ENCODE peak calls at places on chromosomes 1 and 21, in five cellular contexts. X is IMR-90, Y is H9, N is mesendoderm, Z is mesenchymal stem cell. M is an unnamed sample.

GRCh38 chr1:172144445-172145060 is 275.9 kb upstream of the C1orf105 start:
- DNase-seq in N (no peak), X (peak), Y (no peak), Z (peak), M (peak)

GRCh38 chr1:180691322-180691721 is 59.5 kb downstream of the XPR1 start:
- DNase-seq in Z (no peak), Y (no peak), X (peak), N (no peak), M (no peak)

GRCh38 chr1:43980255-43981134 is 1.5 kb downstream of the B4GALT2 start:
- DNase-seq in N (no peak), Y (no peak), Z (peak), X (peak), M (peak)

GRCh38 chr1:88104234-88104633 is 579.8 kb upstream of the PKN2 start:
- DNase-seq in Z (no peak), Y (no peak), N (no peak), X (peak), M (peak)

GRCh38 chr21:28779914-28780313 is 212.8 kb downstream of the LTN1 start:
- DNase-seq in Z (no peak), N (no peak), X (no peak), Y (no peak), M (no peak)

GRCh38 chr1:91924146-91924545 is 25.1 kb upstream of the BRDT start:
- DNase-seq in N (no peak), X (peak), Z (peak), Y (no peak), M (no peak)

GRCh38 chr1:162535501-162535900 is 26.0 kb upstream of the UAP1 start:
- DNase-seq in N (no peak), Z (no peak), Y (no peak), X (peak), M (no peak)

GRCh38 chr1:39132505-39133339 is 71.8 kb upstream of the MACF1 start:
- DNase-seq in Y (peak), Z (peak), X (peak), N (peak), M (peak)

GRCh38 chr1:41622402-41622801 is 137.9 kb upstream of the EDN2 start:
- DNase-seq in Z (peak), N (no peak), X (peak), Y (no peak), M (peak)

GRCh38 chr1:108100148-108100547 is 100.0 kb downstream of the SLC25A24 start:
- DNase-seq in N (no peak), X (no peak), Y (no peak), Z (no peak), M (no peak)

GRCh38 chr1:116755036-116755435 is 806 bp downstream of the CD2 start:
- DNase-seq in N (no peak), Y (no peak), Z (no peak), X (no peak), M (no peak)

GRCh38 chr1:232422901-232423300 is 207.0 kb downstream of the SIPA1L2 start:
- DNase-seq in N (no peak), X (peak), Y (no peak), Z (peak), M (peak)

GRCh38 chr1:115302390-115302961 is 35.6 kb downstream of the NGF start:
- DNase-seq in Y (no peak), N (peak), Z (peak), X (peak), M (no peak)
- H3K18ac ChIP-seq in Y (no peak), N (no peak), Z (no peak), X (peak), M (no peak)

GRCh38 chr1:17729248-17729647 is 25.9 kb upstream of the ACTL8 start:
- DNase-seq in Y (no peak), N (no peak), X (no peak), Z (no peak), M (no peak)
- H3K18ac ChIP-seq in Y (no peak), N (no peak), X (no peak), Z (no peak), M (no peak)

DNA sequence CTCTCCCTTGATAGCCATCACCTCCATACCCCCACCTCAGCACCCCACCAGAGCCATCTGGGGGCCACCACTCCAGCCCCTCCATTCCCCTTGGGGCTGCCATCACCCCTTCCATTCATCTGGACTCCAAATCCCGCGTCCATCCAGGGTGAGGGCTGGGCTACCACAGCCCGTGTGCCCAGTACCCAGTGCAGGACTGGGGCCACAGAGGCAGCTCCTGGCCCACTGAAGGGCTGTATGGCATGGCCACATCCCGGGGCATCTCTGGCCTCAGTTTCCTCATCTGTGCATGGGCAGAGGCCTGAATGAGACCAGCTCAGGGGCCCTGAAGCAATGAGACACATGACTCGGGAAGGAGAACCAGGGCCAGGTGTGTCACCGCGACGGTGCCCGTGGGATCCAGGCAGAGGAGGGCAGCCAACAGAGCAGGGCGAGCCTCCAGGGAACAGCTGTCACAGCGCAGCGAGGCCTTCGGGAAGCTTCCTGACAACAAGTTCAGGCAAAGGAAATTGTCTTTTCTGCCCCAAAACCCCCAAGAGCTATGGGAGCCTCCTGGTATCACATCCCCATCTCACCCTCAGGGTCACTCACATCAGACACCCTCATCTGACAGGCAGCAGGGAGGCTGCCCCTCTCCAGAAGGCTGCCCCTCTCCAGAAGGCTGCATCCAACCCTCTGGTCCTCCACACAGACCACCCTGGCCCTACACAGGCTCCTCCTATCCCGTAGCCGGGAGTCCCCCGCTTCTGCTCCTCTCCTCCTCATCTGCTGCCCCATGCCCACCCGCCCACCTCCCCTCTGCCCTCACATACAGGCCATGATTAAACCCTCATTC is 76.3 kb downstream of the MEGF6 start:
- DNase-seq in N (no peak), Z (no peak), Y (no peak), X (no peak), M (no peak)
- H3K18ac ChIP-seq in N (no peak), Z (no peak), Y (no peak), X (no peak), M (no peak)

GRCh38 chr1:80509965-80510522 is 1290.7 kb upstream of the ADGRL2 start:
- DNase-seq in Y (peak), X (no peak), Z (no peak), N (peak), M (peak)
- H3K18ac ChIP-seq in Y (no peak), X (no peak), Z (no peak), N (no peak), M (no peak)

GRCh38 chr1:28855469-28855944 is 43.5 kb downstream of the OPRD1 start:
- DNase-seq in X (no peak), Y (no peak), Z (no peak), N (no peak), M (no peak)
- H3K18ac ChIP-seq in X (no peak), Y (no peak), Z (no peak), N (no peak), M (no peak)

GRCh38 chr1:63777965-63778880 is 4.4 kb downstream of the ROR1 start:
- DNase-seq in X (no peak), N (peak), Y (no peak), Z (no peak), M (no peak)
- H3K18ac ChIP-seq in X (peak), N (no peak), Y (no peak), Z (no peak), M (no peak)

GRCh38 chr1:2591581-2592261 is 5.1 kb downstream of the PRXL2B start:
- DNase-seq in X (no peak), Z (no peak), Y (no peak), N (no peak), M (no peak)
- H3K18ac ChIP-seq in X (no peak), Z (no peak), Y (no peak), N (no peak), M (no peak)

DNA sequence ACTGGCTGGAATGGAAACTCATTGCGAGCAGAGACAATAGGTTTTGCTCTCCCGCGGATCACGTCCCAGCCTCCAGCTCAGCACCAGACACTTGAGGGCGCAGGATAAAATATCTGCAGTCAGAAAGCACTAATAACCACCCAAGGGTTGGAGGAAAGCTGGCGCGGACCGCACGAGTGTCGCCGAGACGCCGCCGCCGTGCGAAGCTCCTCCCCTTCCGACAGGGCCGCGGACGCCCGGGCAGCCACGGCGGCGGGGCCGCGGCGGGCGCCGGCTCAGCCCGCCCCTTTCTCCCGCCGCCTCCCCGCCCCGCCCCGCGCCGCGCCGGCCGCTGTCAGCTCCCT is at the start of gene CMPK1:
- DNase-seq in N (peak), Y (peak), X (peak), Z (peak), M (peak)
- H3K18ac ChIP-seq in N (peak), Y (peak), X (peak), Z (peak), M (peak)

GRCh38 chr1:29671957-29672356 is 435.6 kb downstream of the PTPRU start:
- DNase-seq in X (no peak), Y (peak), Z (no peak), N (no peak), M (no peak)

GRCh38 chr1:29671446-29671845 is 435.1 kb downstream of the PTPRU start:
- DNase-seq in Z (no peak), Y (peak), N (no peak), X (no peak), M (no peak)

GRCh38 chr1:29669912-29670311 is 433.6 kb downstream of the PTPRU start:
- DNase-seq in Z (no peak), N (no peak), Y (peak), X (no peak), M (no peak)

GRCh38 chr1:29669488-29669871 is 433.2 kb downstream of the PTPRU start:
- DNase-seq in Y (peak), N (no peak), Z (no peak), X (no peak), M (no peak)

DNA sequence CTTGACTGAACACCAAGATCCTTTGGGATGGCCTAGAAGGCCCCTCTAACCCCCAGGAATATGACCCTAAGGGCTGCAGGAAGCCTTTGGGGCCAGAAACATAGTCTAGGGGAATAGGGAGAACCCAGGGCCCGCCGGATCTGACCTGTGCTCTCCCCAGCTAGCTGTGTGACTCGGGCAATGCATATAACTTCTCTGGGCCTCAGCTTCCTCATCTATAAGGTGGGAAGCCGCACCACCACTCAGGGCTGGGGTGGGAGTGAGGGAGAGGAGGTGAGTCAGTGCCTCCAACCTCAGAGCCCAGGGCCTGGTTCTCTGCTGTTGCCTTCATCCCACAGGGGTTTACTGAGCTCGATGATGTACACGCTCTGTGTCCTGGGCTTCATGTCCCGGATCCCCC is 434.4 kb downstream of the PTPRU start:
- DNase-seq in Y (no peak), N (no peak), X (no peak), Z (no peak), M (no peak)
- H3K18ac ChIP-seq in Y (no peak), N (no peak), X (no peak), Z (no peak), M (no peak)